ENCODE peak calls at places on chromosomes 7 and 10, in four cellular contexts. One of them, this sample, is unnamed. For H3K4me1 and H3K36me3, the result is how much of the 10 kb centered on the place peaks cover.

GRCh38 chr7:46229409-46229808 is 308.3 kb upstream of the IGFBP3 start:
- DNase-seq in left ventricle myocardium inferior: no peak
- DNase-seq in CD8-positive, alpha-beta T cell: no peak
- DNase-seq in GM12878: no peak
- DNase-seq in this sample: no peak

GRCh38 chr10:76178561-76179292 is 747.3 kb downstream of the LRMDA start:
- DNase-seq in GM12878: no peak
- DNase-seq in left ventricle myocardium inferior: no peak
- DNase-seq in CD8-positive, alpha-beta T cell: no peak
- DNase-seq in this sample: no peak

GRCh38 chr10:122548699-122549098 is 11.9 kb upstream of the DMBT1 start:
- DNase-seq in left ventricle myocardium inferior: no peak
- DNase-seq in CD8-positive, alpha-beta T cell: no peak
- DNase-seq in GM12878: no peak
- DNase-seq in this sample: no peak

GRCh38 chr10:3882855-3883254 is 97.8 kb upstream of the KLF6 start:
- DNase-seq in left ventricle myocardium inferior: no peak
- DNase-seq in CD8-positive, alpha-beta T cell: no peak
- DNase-seq in GM12878: no peak
- DNase-seq in this sample: no peak

GRCh38 chr10:92590623-92591549 is 2.0 kb upstream of the KIF11 start:
- DNase-seq in CD8-positive, alpha-beta T cell: peak
- DNase-seq in GM12878: no peak
- DNase-seq in left ventricle myocardium inferior: peak
- DNase-seq in this sample: peak

GRCh38 chr7:12369700-12370099 is 34.0 kb downstream of the VWDE start:
- DNase-seq in left ventricle myocardium inferior: no peak
- DNase-seq in GM12878: no peak
- DNase-seq in CD8-positive, alpha-beta T cell: no peak
- DNase-seq in this sample: no peak

GRCh38 chr10:93913706-93914105 is 19.9 kb downstream of the SLC35G1 start:
- DNase-seq in GM12878: no peak
- DNase-seq in CD8-positive, alpha-beta T cell: no peak
- DNase-seq in left ventricle myocardium inferior: no peak
- DNase-seq in this sample: no peak

GRCh38 chr7:37031571-37032257 is 307.4 kb upstream of the AOAH start:
- DNase-seq in GM12878: no peak
- DNase-seq in CD8-positive, alpha-beta T cell: peak
- DNase-seq in left ventricle myocardium inferior: peak
- DNase-seq in this sample: no peak

GRCh38 chr10:32332299-32332750 is 14.6 kb downstream of the EPC1 start:
- DNase-seq in CD8-positive, alpha-beta T cell: peak
- DNase-seq in left ventricle myocardium inferior: no peak
- DNase-seq in GM12878: peak
- DNase-seq in this sample: no peak

GRCh38 chr7:18356195-18356645 is 139.3 kb upstream of the HDAC9 start:
- DNase-seq in GM12878: no peak
- DNase-seq in CD8-positive, alpha-beta T cell: no peak
- DNase-seq in left ventricle myocardium inferior: no peak
- DNase-seq in this sample: no peak

GRCh38 chr7:102222445-102222844 is 64.2 kb upstream of the SH2B2 start:
- DNase-seq in CD8-positive, alpha-beta T cell: no peak
- DNase-seq in left ventricle myocardium inferior: no peak
- DNase-seq in GM12878: no peak
- DNase-seq in this sample: no peak

GRCh38 chr7:34727464-34727995 is 69.5 kb downstream of the NPSR1 start:
- DNase-seq in left ventricle myocardium inferior: no peak
- DNase-seq in CD8-positive, alpha-beta T cell: no peak
- DNase-seq in GM12878: no peak
- DNase-seq in this sample: no peak

GRCh38 chr10:5645944-5646617 is 20.3 kb downstream of the ASB13 start:
- DNase-seq in left ventricle myocardium inferior: peak
- DNase-seq in GM12878: no peak
- DNase-seq in CD8-positive, alpha-beta T cell: no peak
- DNase-seq in this sample: no peak

GRCh38 chr7:27225005-27225934 is 17.3 kb upstream of the EVX1 start:
- DNase-seq in left ventricle myocardium inferior: no peak
- DNase-seq in GM12878: no peak
- DNase-seq in CD8-positive, alpha-beta T cell: no peak
- DNase-seq in this sample: no peak

GRCh38 chr7:73354196-73354595 is 26.2 kb downstream of the FKBP6 start:
- DNase-seq in GM12878: no peak
- DNase-seq in CD8-positive, alpha-beta T cell: no peak
- DNase-seq in left ventricle myocardium inferior: no peak
- DNase-seq in this sample: no peak

GRCh38 chr10:43229208-43230061 is 37.4 kb downstream of the RASGEF1A start:
- DNase-seq in CD8-positive, alpha-beta T cell: peak
- DNase-seq in GM12878: no peak
- DNase-seq in left ventricle myocardium inferior: peak
- DNase-seq in this sample: peak

GRCh38 chr10:71396714-71397339 is at the start of gene CDH23:
- DNase-seq in GM12878: no peak
- DNase-seq in left ventricle myocardium inferior: peak
- DNase-seq in CD8-positive, alpha-beta T cell: no peak
- DNase-seq in this sample: peak

GRCh38 chr10:71285180-71285545 is 33.9 kb upstream of the SLC29A3 start:
- DNase-seq in GM12878: no peak
- DNase-seq in left ventricle myocardium inferior: no peak
- DNase-seq in CD8-positive, alpha-beta T cell: peak
- DNase-seq in this sample: no peak

GRCh38 chr10:84375011-84375410 is 46.6 kb downstream of the CCSER2 start:
- DNase-seq in GM12878: peak
- DNase-seq in left ventricle myocardium inferior: no peak
- DNase-seq in CD8-positive, alpha-beta T cell: peak
- DNase-seq in this sample: no peak

GRCh38 chr7:130914589-130915294 is 180.7 kb upstream of the KLF14 start:
- DNase-seq in CD8-positive, alpha-beta T cell: no peak
- DNase-seq in GM12878: no peak
- DNase-seq in left ventricle myocardium inferior: no peak
- DNase-seq in this sample: no peak
- H3K4me1 ChIP-seq in CD8-positive, alpha-beta T cell: half or more
- H3K4me1 ChIP-seq in GM12878: half or more
- H3K4me1 ChIP-seq in left ventricle myocardium inferior: half or more
- H3K4me1 ChIP-seq in this sample: under half

GRCh38 chr7:23404546-23405239 is 65.6 kb downstream of the IGF2BP3 start:
- DNase-seq in left ventricle myocardium inferior: no peak
- DNase-seq in GM12878: no peak
- DNase-seq in CD8-positive, alpha-beta T cell: no peak
- DNase-seq in this sample: no peak
- H3K36me3 ChIP-seq in left ventricle myocardium inferior: under half
- H3K36me3 ChIP-seq in GM12878: under half
- H3K36me3 ChIP-seq in CD8-positive, alpha-beta T cell: under half
- H3K36me3 ChIP-seq in this sample: under half

GRCh38 chr10:16822027-16822426 is 4.8 kb upstream of the RSU1 start:
- DNase-seq in left ventricle myocardium inferior: no peak
- DNase-seq in GM12878: no peak
- DNase-seq in CD8-positive, alpha-beta T cell: no peak
- DNase-seq in this sample: no peak
- TF ChIP-seq CTCF in left ventricle myocardium inferior: no peak
- TF ChIP-seq CTCF in GM12878: no peak
- TF ChIP-seq CTCF in CD8-positive, alpha-beta T cell: no peak
- TF ChIP-seq CTCF in this sample: no peak

GRCh38 chr10:132634241-132634946 is 96.8 kb downstream of the INPP5A start:
- DNase-seq in CD8-positive, alpha-beta T cell: no peak
- DNase-seq in GM12878: no peak
- DNase-seq in left ventricle myocardium inferior: peak
- DNase-seq in this sample: no peak
- H3K4me1 ChIP-seq in CD8-positive, alpha-beta T cell: under half
- H3K4me1 ChIP-seq in GM12878: under half
- H3K4me1 ChIP-seq in left ventricle myocardium inferior: half or more
- H3K4me1 ChIP-seq in this sample: under half

GRCh38 chr7:138116892-138117291 is 40.6 kb downstream of the AKR1D1 start:
- DNase-seq in GM12878: no peak
- DNase-seq in left ventricle myocardium inferior: no peak
- DNase-seq in CD8-positive, alpha-beta T cell: no peak
- DNase-seq in this sample: no peak
- H3K36me3 ChIP-seq in GM12878: under half
- H3K36me3 ChIP-seq in left ventricle myocardium inferior: under half
- H3K36me3 ChIP-seq in CD8-positive, alpha-beta T cell: under half
- H3K36me3 ChIP-seq in this sample: under half

GRCh38 chr10:70146489-70147488 is at the start of gene TYSND1:
- DNase-seq in left ventricle myocardium inferior: peak
- DNase-seq in CD8-positive, alpha-beta T cell: peak
- DNase-seq in GM12878: peak
- DNase-seq in this sample: peak
- TF ChIP-seq CTCF in left ventricle myocardium inferior: peak
- TF ChIP-seq CTCF in CD8-positive, alpha-beta T cell: peak
- TF ChIP-seq CTCF in GM12878: peak
- TF ChIP-seq CTCF in this sample: no peak

GRCh38 chr7:158612546-158612945 is 24.9 kb upstream of the PTPRN2 start:
- DNase-seq in CD8-positive, alpha-beta T cell: no peak
- DNase-seq in GM12878: no peak
- DNase-seq in left ventricle myocardium inferior: no peak
- DNase-seq in this sample: no peak
- H3K4me1 ChIP-seq in CD8-positive, alpha-beta T cell: under half
- H3K4me1 ChIP-seq in GM12878: under half
- H3K4me1 ChIP-seq in left ventricle myocardium inferior: under half
- H3K4me1 ChIP-seq in this sample: under half

DNA sequence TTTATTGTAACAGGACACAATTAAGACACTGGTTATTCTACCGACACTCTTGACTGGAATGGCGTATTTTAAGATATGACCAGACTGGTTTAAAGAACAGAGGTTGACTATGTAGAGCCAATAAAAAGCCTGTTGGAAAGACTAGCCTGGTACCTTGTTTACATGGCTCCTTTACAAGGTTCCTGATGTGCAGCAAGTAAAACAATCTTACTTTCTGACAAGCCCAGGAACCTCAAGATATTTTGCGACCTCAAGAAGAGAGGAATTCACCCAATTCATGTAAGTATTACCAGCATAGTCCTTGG is 14.1 kb downstream of the LARP4B start:
- DNase-seq in CD8-positive, alpha-beta T cell: no peak
- DNase-seq in left ventricle myocardium inferior: no peak
- DNase-seq in GM12878: no peak
- DNase-seq in this sample: no peak
- H3K36me3 ChIP-seq in CD8-positive, alpha-beta T cell: under half
- H3K36me3 ChIP-seq in left ventricle myocardium inferior: under half
- H3K36me3 ChIP-seq in GM12878: under half
- H3K36me3 ChIP-seq in this sample: under half

GRCh38 chr7:50404392-50404791 is 45.8 kb downstream of the FIGNL1 start:
- DNase-seq in GM12878: no peak
- DNase-seq in left ventricle myocardium inferior: no peak
- DNase-seq in CD8-positive, alpha-beta T cell: no peak
- DNase-seq in this sample: no peak
- TF ChIP-seq CTCF in GM12878: no peak
- TF ChIP-seq CTCF in left ventricle myocardium inferior: no peak
- TF ChIP-seq CTCF in CD8-positive, alpha-beta T cell: no peak
- TF ChIP-seq CTCF in this sample: no peak

DNA sequence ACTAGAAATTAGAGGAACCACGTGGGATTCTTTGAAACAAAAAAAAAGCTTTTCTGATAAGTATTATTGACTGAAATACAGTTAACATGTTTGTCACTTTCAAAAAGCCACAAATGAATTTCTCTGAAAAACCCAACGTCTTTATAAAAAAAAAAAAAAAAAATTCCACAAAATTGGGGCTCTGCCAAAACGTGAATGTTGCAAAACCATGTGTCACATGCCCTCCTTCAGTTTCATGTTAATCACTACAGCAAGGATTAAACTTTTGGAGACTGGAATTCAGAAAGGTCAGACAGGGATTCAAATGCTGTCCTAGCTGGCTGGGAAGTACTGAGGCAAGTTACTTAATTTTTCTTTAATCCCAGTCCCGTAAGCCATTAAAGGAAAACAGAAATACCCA is 278.0 kb upstream of the KLF14 start:
- DNase-seq in left ventricle myocardium inferior: no peak
- DNase-seq in GM12878: no peak
- DNase-seq in CD8-positive, alpha-beta T cell: no peak
- DNase-seq in this sample: no peak
- H3K4me1 ChIP-seq in left ventricle myocardium inferior: half or more
- H3K4me1 ChIP-seq in GM12878: half or more
- H3K4me1 ChIP-seq in CD8-positive, alpha-beta T cell: half or more
- H3K4me1 ChIP-seq in this sample: under half